ENCODE peak calls at places on chromosomes 4 and X, in six cellular contexts. Y, U, W, G, L and T are unnamed samples.

GRCh38 chrX:149152941-149153340 is 352.2 kb downstream of the IDS start:
- DNase-seq in Y (no peak), U (no peak), W (no peak), G (no peak), L (no peak), T (no peak)

GRCh38 chr4:140046573-140046972 is 107.4 kb downstream of the MAML3 start:
- DNase-seq in Y (no peak), U (no peak), W (no peak), G (peak), L (no peak), T (no peak)

GRCh38 chrX:37378399-37378798 is 29.2 kb downstream of the PRRG1 start:
- DNase-seq in Y (no peak), U (no peak), W (no peak), G (no peak), L (peak), T (no peak)

GRCh38 chr4:41257257-41257900 is 651 bp downstream of the UCHL1 start:
- DNase-seq in Y (peak), U (no peak), W (no peak), G (peak), L (peak), T (peak)

GRCh38 chr4:148642907-148643306 is 200.7 kb upstream of the NR3C2 start:
- DNase-seq in Y (no peak), U (no peak), W (no peak), G (no peak), L (no peak), T (no peak)

GRCh38 chrX:1576201-1577101 is 15.0 kb upstream of the AKAP17A start:
- DNase-seq in Y (no peak), U (no peak), W (no peak), G (no peak), L (no peak), T (no peak)

GRCh38 chr4:165248102-165248501 is 40.7 kb downstream of the KLHL2 start:
- DNase-seq in Y (no peak), U (no peak), W (no peak), G (no peak), L (no peak), T (no peak)

GRCh38 chr4:156889616-156890594 is 81.7 kb downstream of the PDGFC start:
- DNase-seq in Y (no peak), U (no peak), W (no peak), G (no peak), L (peak), T (peak)

GRCh38 chr4:31417051-31417450 is 696.9 kb downstream of the PCDH7 start:
- DNase-seq in Y (no peak), U (no peak), W (no peak), G (no peak), L (no peak), T (no peak)

GRCh38 chr4:16118090-16118489 is 34.3 kb upstream of the PROM1 start:
- DNase-seq in Y (no peak), U (no peak), W (no peak), G (no peak), L (no peak), T (no peak)

GRCh38 chrX:123959281-123960063 is 2.0 kb upstream of the STAG2 start:
- DNase-seq in Y (peak), U (no peak), W (no peak), G (no peak), L (peak), T (peak)

GRCh38 chrX:24242649-24243556 is 71.0 kb downstream of the SUPT20HL2 start:
- DNase-seq in Y (no peak), U (no peak), W (no peak), G (peak), L (peak), T (peak)

GRCh38 chrX:99938464-99938863 is 471.6 kb downstream of the PCDH19 start:
- DNase-seq in Y (no peak), U (no peak), W (no peak), G (no peak), L (no peak), T (no peak)

GRCh38 chr4:146072381-146072780 is 103.1 kb upstream of the LSM6 start:
- DNase-seq in Y (no peak), U (no peak), W (no peak), G (no peak), L (peak), T (no peak)

GRCh38 chr4:126772662-126773061 is 860.1 kb upstream of the INTU start:
- DNase-seq in Y (no peak), U (no peak), W (no peak), G (no peak), L (no peak), T (no peak)

GRCh38 chr4:168693750-168694470 is 197.1 kb downstream of the PALLD start:
- DNase-seq in Y (no peak), U (no peak), W (no peak), G (no peak), L (no peak), T (no peak)

GRCh38 chr4:114229721-114230120 is 250.3 kb upstream of the ARSJ start:
- DNase-seq in Y (no peak), U (no peak), W (no peak), G (no peak), L (no peak), T (no peak)